ENCODE peak calls at places on chromosomes 11 and 22, in six cellular contexts. One of them, this sample, is unnamed.

GRCh38 chr11:11978792-11979486 is 29.5 kb downstream of the DKK3 start:
- DNase-seq in astrocyte of the spinal cord: peak
- DNase-seq in choroid plexus epithelial cell: peak
- DNase-seq in effector memory CD4-positive, alpha-beta T cell: no peak
- DNase-seq in caudate nucleus: no peak
- DNase-seq in renal cortical epithelial cell: peak
- DNase-seq in this sample: no peak

GRCh38 chr11:118662401-118663271 is 16.8 kb downstream of the TREH start:
- DNase-seq in astrocyte of the spinal cord: no peak
- DNase-seq in choroid plexus epithelial cell: no peak
- DNase-seq in effector memory CD4-positive, alpha-beta T cell: no peak
- DNase-seq in caudate nucleus: no peak
- DNase-seq in renal cortical epithelial cell: no peak
- DNase-seq in this sample: no peak

GRCh38 chr11:109320595-109320994 is 101.4 kb upstream of the C11orf87 start:
- DNase-seq in astrocyte of the spinal cord: peak
- DNase-seq in choroid plexus epithelial cell: peak
- DNase-seq in effector memory CD4-positive, alpha-beta T cell: no peak
- DNase-seq in caudate nucleus: no peak
- DNase-seq in renal cortical epithelial cell: peak
- DNase-seq in this sample: no peak

GRCh38 chr22:50641696-50642607 is 14.0 kb upstream of the ARSA start:
- DNase-seq in astrocyte of the spinal cord: peak
- DNase-seq in choroid plexus epithelial cell: peak
- DNase-seq in effector memory CD4-positive, alpha-beta T cell: no peak
- DNase-seq in caudate nucleus: peak
- DNase-seq in renal cortical epithelial cell: peak
- DNase-seq in this sample: peak

GRCh38 chr11:62546937-62547625 is 475 bp upstream of the AHNAK start:
- DNase-seq in astrocyte of the spinal cord: peak
- DNase-seq in choroid plexus epithelial cell: peak
- DNase-seq in effector memory CD4-positive, alpha-beta T cell: no peak
- DNase-seq in caudate nucleus: no peak
- DNase-seq in renal cortical epithelial cell: peak
- DNase-seq in this sample: no peak

GRCh38 chr11:88402784-88403183 is 65.2 kb upstream of the CTSC start:
- DNase-seq in astrocyte of the spinal cord: peak
- DNase-seq in choroid plexus epithelial cell: peak
- DNase-seq in effector memory CD4-positive, alpha-beta T cell: no peak
- DNase-seq in caudate nucleus: no peak
- DNase-seq in renal cortical epithelial cell: no peak
- DNase-seq in this sample: no peak

GRCh38 chr22:46774456-46775363 is 12.3 kb downstream of the TBC1D22A start:
- DNase-seq in astrocyte of the spinal cord: no peak
- DNase-seq in choroid plexus epithelial cell: no peak
- DNase-seq in effector memory CD4-positive, alpha-beta T cell: no peak
- DNase-seq in caudate nucleus: no peak
- DNase-seq in renal cortical epithelial cell: no peak
- DNase-seq in this sample: no peak

GRCh38 chr11:119751281-119752060 is 22.5 kb upstream of the NECTIN1 start:
- DNase-seq in astrocyte of the spinal cord: no peak
- DNase-seq in choroid plexus epithelial cell: no peak
- DNase-seq in effector memory CD4-positive, alpha-beta T cell: no peak
- DNase-seq in caudate nucleus: no peak
- DNase-seq in renal cortical epithelial cell: no peak
- DNase-seq in this sample: no peak

GRCh38 chr22:31451709-31452571 is 37.7 kb downstream of the EIF4ENIF1 start:
- DNase-seq in astrocyte of the spinal cord: peak
- DNase-seq in choroid plexus epithelial cell: peak
- DNase-seq in effector memory CD4-positive, alpha-beta T cell: no peak
- DNase-seq in caudate nucleus: no peak
- DNase-seq in renal cortical epithelial cell: peak
- DNase-seq in this sample: no peak